ENCODE peak calls at places on chromosomes 16 and 17, in four cellular contexts. V is NCI-H345, F is HT1080, Z is cardiac fibroblast. E is an unnamed sample.

GRCh38 chr16:24736758-24737157 is 7.3 kb downstream of the TNRC6A start:
- DNase-seq in V (no peak), F (no peak), Z (no peak), E (no peak)

GRCh38 chr16:58499615-58500328 is at the start of gene NDRG4:
- DNase-seq in V (peak), F (peak), Z (peak), E (peak)

GRCh38 chr16:2755158-2755557 is 2.7 kb downstream of the SRRM2 start:
- DNase-seq in V (no peak), F (no peak), Z (no peak), E (no peak)

GRCh38 chr17:57870283-57870635 is 20.4 kb upstream of the MRPS23 start:
- DNase-seq in V (no peak), F (no peak), Z (no peak), E (no peak)

GRCh38 chr17:36679815-36680467 is 78.6 kb downstream of the MRM1 start:
- DNase-seq in V (no peak), F (no peak), Z (no peak), E (no peak)

GRCh38 chr16:5560084-5560483 is 462.5 kb upstream of the EEF2KMT start:
- DNase-seq in V (no peak), F (peak), Z (no peak), E (no peak)

GRCh38 chr16:543301-544164 is 16.0 kb downstream of the CAPN15 start:
- DNase-seq in V (no peak), F (no peak), Z (no peak), E (no peak)

GRCh38 chr16:9159839-9160550 is 68.6 kb downstream of the HAPSTR1 start:
- DNase-seq in V (peak), F (peak), Z (peak), E (peak)

GRCh38 chr17:63998050-63998720 is at the start of gene PRR29:
- DNase-seq in V (peak), F (peak), Z (peak), E (peak)

GRCh38 chr16:27499659-27500055 is 50.1 kb downstream of the GTF3C1 start:
- DNase-seq in V (no peak), F (no peak), Z (no peak), E (no peak)

GRCh38 chr17:5793899-5794298 is 209.6 kb upstream of the NLRP1 start:
- DNase-seq in V (peak), F (no peak), Z (no peak), E (peak)

GRCh38 chr17:15509095-15509494 is 41.7 kb upstream of the CDRT4 start:
- DNase-seq in V (no peak), F (no peak), Z (no peak), E (no peak)

GRCh38 chr17:41185001-41185400 is 290 bp upstream of the KRTAP4-1 start:
- DNase-seq in V (no peak), F (no peak), Z (no peak), E (no peak)

GRCh38 chr17:80892900-80893603 is 98.6 kb upstream of the CHMP6 start:
- DNase-seq in V (no peak), F (peak), Z (peak), E (no peak)

GRCh38 chr17:68238894-68239293 is 8.9 kb upstream of the AMZ2 start:
- DNase-seq in V (no peak), F (no peak), Z (no peak), E (no peak)

GRCh38 chr17:7513850-7514419 is 29.8 kb downstream of the POLR2A start:
- DNase-seq in V (no peak), F (no peak), Z (no peak), E (no peak)

GRCh38 chr17:50495918-50496317 is 12.3 kb upstream of the MYCBPAP start:
- DNase-seq in V (no peak), F (peak), Z (no peak), E (no peak)

GRCh38 chr16:89371386-89371785 is 119.0 kb downstream of the ANKRD11 start:
- DNase-seq in V (no peak), F (no peak), Z (no peak), E (no peak)

GRCh38 chr17:82603981-82604448 is 44.2 kb downstream of the WDR45B start:
- DNase-seq in V (no peak), F (no peak), Z (peak), E (no peak)

GRCh38 chr16:2692948-2693651 is 10.8 kb downstream of the KCTD5 start:
- DNase-seq in V (no peak), F (no peak), Z (no peak), E (no peak)

GRCh38 chr16:25100511-25100910 is 11.0 kb upstream of the LCMT1 start:
- DNase-seq in V (no peak), F (no peak), Z (no peak), E (no peak)

GRCh38 chr16:28059841-28060240 is 3.7 kb downstream of the GSG1L start:
- DNase-seq in V (no peak), F (no peak), Z (no peak), E (no peak)

GRCh38 chr16:54519161-54519685 is 232.6 kb upstream of the IRX3 start:
- DNase-seq in V (no peak), F (no peak), Z (no peak), E (no peak)

GRCh38 chr17:44376124-44376523 is 12.5 kb upstream of the FAM171A2 start:
- DNase-seq in V (no peak), F (no peak), Z (peak), E (no peak)

GRCh38 chr16:55035956-55036355 is 105.3 kb downstream of the IRX5 start:
- DNase-seq in V (no peak), F (no peak), Z (no peak), E (no peak)

GRCh38 chr17:80981062-80981902 is 10.4 kb upstream of the CHMP6 start:
- DNase-seq in V (peak), F (no peak), Z (no peak), E (no peak)

GRCh38 chr16:11682655-11683096 is 14.4 kb downstream of the SNN start:
- DNase-seq in V (no peak), F (peak), Z (peak), E (no peak)

GRCh38 chr16:57606847-57607501 is 21.5 kb upstream of the ADGRG1 start:
- DNase-seq in V (no peak), F (no peak), Z (no peak), E (no peak)